ENCODE peak calls at places on chromosome 19, in seven cellular contexts. One of them, this sample, is unnamed.

GRCh38 chr19:38389101-38389925 is 816 bp downstream of the SPRED3 start:
- DNase-seq in epithelial cell of esophagus: peak; percentile 73
- DNase-seq in ascending aorta: peak; percentile 84
- DNase-seq in fibroblast of lung: peak; percentile 75
- DNase-seq in upper lobe of right lung: no peak
- DNase-seq in ovary: no peak
- DNase-seq in neural crest cell: peak; percentile 24
- DNase-seq in this sample: no peak

GRCh38 chr19:38132781-38133180 is 91.2 kb downstream of the DPF1 start:
- DNase-seq in ascending aorta: no peak
- DNase-seq in neural crest cell: no peak
- DNase-seq in epithelial cell of esophagus: no peak
- DNase-seq in ovary: no peak
- DNase-seq in fibroblast of lung: no peak
- DNase-seq in upper lobe of right lung: no peak
- DNase-seq in this sample: no peak

GRCh38 chr19:6724631-6725185 is 4.3 kb upstream of the C3 start:
- DNase-seq in epithelial cell of esophagus: no peak
- DNase-seq in fibroblast of lung: no peak
- DNase-seq in ovary: peak; percentile 30
- DNase-seq in neural crest cell: no peak
- DNase-seq in ascending aorta: no peak
- DNase-seq in upper lobe of right lung: no peak
- DNase-seq in this sample: no peak

GRCh38 chr19:27890206-27890605 is 1322.7 kb downstream of the UQCRFS1 start:
- DNase-seq in upper lobe of right lung: no peak
- DNase-seq in fibroblast of lung: no peak
- DNase-seq in ascending aorta: no peak
- DNase-seq in epithelial cell of esophagus: no peak
- DNase-seq in ovary: no peak
- DNase-seq in neural crest cell: no peak
- DNase-seq in this sample: no peak

GRCh38 chr19:42474743-42475142 is 32.0 kb upstream of the CXCL17 start:
- DNase-seq in ovary: no peak
- DNase-seq in upper lobe of right lung: no peak
- DNase-seq in epithelial cell of esophagus: no peak
- DNase-seq in fibroblast of lung: no peak
- DNase-seq in ascending aorta: no peak
- DNase-seq in neural crest cell: no peak
- DNase-seq in this sample: no peak

GRCh38 chr19:21398851-21399250 is 1.9 kb downstream of the ZNF493 start:
- DNase-seq in fibroblast of lung: peak; percentile 0
- DNase-seq in epithelial cell of esophagus: peak; percentile 44
- DNase-seq in ascending aorta: no peak
- DNase-seq in upper lobe of right lung: no peak
- DNase-seq in neural crest cell: no peak
- DNase-seq in ovary: no peak
- DNase-seq in this sample: no peak

GRCh38 chr19:53511933-53512374 is 26.0 kb upstream of the ZNF331 start:
- DNase-seq in ovary: peak; percentile 52
- DNase-seq in neural crest cell: peak; percentile 57
- DNase-seq in upper lobe of right lung: peak; percentile 71
- DNase-seq in ascending aorta: peak; percentile 74
- DNase-seq in epithelial cell of esophagus: peak; percentile 68
- DNase-seq in fibroblast of lung: peak; percentile 49
- DNase-seq in this sample: no peak

GRCh38 chr19:42288881-42289555 is 12.9 kb upstream of the PRR19 start:
- DNase-seq in epithelial cell of esophagus: no peak
- DNase-seq in ascending aorta: no peak
- DNase-seq in upper lobe of right lung: no peak
- DNase-seq in fibroblast of lung: no peak
- DNase-seq in neural crest cell: no peak
- DNase-seq in ovary: no peak
- DNase-seq in this sample: no peak

GRCh38 chr19:57240311-57241090 is at the start of gene ZNF805:
- DNase-seq in upper lobe of right lung: peak; percentile 98
- DNase-seq in epithelial cell of esophagus: peak; percentile 97
- DNase-seq in fibroblast of lung: peak; percentile 91
- DNase-seq in ovary: peak; percentile 95
- DNase-seq in ascending aorta: peak; percentile 97
- DNase-seq in neural crest cell: peak; percentile 78
- DNase-seq in this sample: peak; percentile 97

GRCh38 chr19:39187552-39187943 is 9.2 kb upstream of the NCCRP1 start:
- DNase-seq in ovary: no peak
- DNase-seq in neural crest cell: no peak
- DNase-seq in ascending aorta: no peak
- DNase-seq in fibroblast of lung: no peak
- DNase-seq in upper lobe of right lung: no peak
- DNase-seq in epithelial cell of esophagus: no peak
- DNase-seq in this sample: no peak

GRCh38 chr19:36006955-36007354 is 1.7 kb downstream of the SYNE4 start:
- DNase-seq in fibroblast of lung: no peak
- DNase-seq in epithelial cell of esophagus: no peak
- DNase-seq in ascending aorta: no peak
- DNase-seq in upper lobe of right lung: no peak
- DNase-seq in ovary: no peak
- DNase-seq in neural crest cell: no peak
- DNase-seq in this sample: no peak

GRCh38 chr19:31698352-31698751 is 349.1 kb upstream of the TSHZ3 start:
- DNase-seq in ascending aorta: no peak
- DNase-seq in epithelial cell of esophagus: no peak
- DNase-seq in ovary: no peak
- DNase-seq in neural crest cell: no peak
- DNase-seq in upper lobe of right lung: no peak
- DNase-seq in fibroblast of lung: no peak
- DNase-seq in this sample: no peak

DNA sequence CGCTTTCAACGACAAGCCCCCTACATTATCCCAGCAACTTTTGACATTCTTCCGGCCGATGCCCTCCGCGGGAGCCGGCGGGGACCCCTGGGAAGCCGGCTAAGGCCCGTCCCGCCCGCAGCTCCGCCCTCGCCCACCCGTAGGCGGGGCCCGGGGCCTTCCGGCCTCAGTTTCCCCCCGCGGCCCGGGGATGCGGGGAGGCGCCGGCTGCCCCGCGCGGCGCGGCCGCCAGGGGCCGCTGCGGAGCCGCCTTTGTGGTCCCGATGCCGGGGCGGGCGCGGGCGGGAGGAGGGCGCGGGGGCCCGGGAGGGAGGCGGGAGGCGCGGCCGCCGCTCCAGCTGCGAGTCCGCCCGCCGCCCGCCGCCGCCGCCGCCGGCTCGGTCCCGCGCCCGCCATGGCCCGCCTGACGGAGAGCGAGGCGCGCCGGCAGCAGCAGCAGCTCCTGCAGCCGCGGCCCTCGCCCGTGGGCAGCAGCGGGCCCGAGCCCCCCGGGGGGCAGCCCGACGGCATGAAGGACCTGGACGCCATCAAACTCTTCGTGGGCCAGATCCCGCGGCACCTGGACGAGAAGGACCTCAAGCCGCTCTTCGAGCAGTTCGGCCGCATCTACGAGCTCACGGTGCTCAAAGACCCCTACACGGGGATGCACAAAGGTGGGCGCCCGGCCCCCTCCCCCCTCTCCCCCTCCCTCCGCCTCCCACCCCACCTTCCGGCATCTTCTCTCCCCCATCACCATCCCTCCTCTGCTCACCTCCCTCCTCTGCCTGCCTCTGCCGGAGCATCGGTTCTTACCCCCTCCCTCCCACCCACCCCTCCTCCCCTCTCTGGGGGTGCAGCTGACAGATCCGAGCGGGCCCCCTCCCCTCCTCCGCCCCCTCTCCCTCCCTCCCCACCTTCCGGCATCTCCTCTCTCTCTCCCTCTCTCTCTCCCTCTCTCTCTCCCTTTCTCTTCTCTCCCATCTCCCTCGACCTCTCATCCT is at the start of gene CELF5:
- DNase-seq in ascending aorta: no peak
- DNase-seq in epithelial cell of esophagus: peak; percentile 23
- DNase-seq in neural crest cell: peak; percentile 58
- DNase-seq in upper lobe of right lung: peak; percentile 73
- DNase-seq in ovary: peak; percentile 59
- DNase-seq in fibroblast of lung: peak; percentile 10
- DNase-seq in this sample: peak; percentile 43
- TF ChIP-seq CTCF in ascending aorta: no peak
- TF ChIP-seq CTCF in epithelial cell of esophagus: no peak
- TF ChIP-seq CTCF in neural crest cell: peak; percentile 72
- TF ChIP-seq CTCF in upper lobe of right lung: peak; percentile 35
- TF ChIP-seq CTCF in ovary: no peak
- TF ChIP-seq CTCF in fibroblast of lung: no peak
- TF ChIP-seq CTCF in this sample: peak; percentile 18

DNA sequence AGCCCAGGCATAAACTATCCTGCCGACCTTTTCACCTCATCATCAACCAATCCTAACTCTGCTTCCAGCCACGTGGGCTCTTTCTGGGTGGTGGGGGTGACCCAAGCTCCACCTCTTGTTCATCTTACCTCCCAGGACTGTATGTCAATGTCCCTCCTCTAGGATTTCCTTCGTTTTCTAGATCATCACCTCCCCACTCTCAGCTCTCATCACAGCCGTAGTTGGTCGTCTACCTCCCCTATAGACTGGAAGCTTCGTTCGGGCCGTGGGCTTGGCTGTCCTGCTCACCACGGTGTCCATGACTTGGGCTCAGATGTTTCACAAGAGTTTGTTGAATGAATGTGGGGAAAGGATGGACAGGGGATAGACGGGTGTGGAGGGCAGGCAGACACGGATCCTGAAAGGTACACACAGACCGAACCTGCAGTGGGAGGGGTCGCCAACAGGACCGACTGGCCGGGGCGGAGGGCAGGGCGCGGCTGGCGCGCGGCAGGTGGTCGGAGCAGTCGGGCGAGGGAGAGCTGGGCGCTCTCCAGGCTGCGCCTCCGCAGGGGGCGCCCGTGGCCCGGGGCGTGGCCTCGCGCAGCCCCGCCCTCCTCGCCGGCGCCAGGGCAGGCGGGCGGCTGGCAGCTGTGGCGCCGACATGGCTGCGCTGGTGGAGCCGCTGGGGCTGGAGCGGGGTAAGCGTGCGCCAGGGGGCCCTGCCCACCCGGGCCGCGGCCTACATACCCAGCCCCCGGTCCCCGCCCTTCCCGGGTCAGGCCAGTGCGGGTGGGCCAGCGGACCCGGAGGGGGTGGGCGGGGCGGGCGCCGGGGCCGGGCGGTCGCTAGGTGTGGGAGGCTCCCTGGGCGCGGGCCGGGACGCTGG is at the start of gene LIN7B:
- DNase-seq in ovary: peak; percentile 70
- DNase-seq in epithelial cell of esophagus: peak; percentile 72
- DNase-seq in neural crest cell: peak; percentile 69
- DNase-seq in fibroblast of lung: peak; percentile 49
- DNase-seq in upper lobe of right lung: peak; percentile 86
- DNase-seq in ascending aorta: peak; percentile 81
- DNase-seq in this sample: peak; percentile 91
- TF ChIP-seq CTCF in ovary: no peak
- TF ChIP-seq CTCF in epithelial cell of esophagus: no peak
- TF ChIP-seq CTCF in neural crest cell: peak; percentile 54
- TF ChIP-seq CTCF in fibroblast of lung: no peak
- TF ChIP-seq CTCF in upper lobe of right lung: peak; percentile 47
- TF ChIP-seq CTCF in ascending aorta: peak; percentile 18
- TF ChIP-seq CTCF in this sample: peak; percentile 73

GRCh38 chr19:11356676-11357550 is 1.7 kb downstream of the PLPPR2 start:
- DNase-seq in epithelial cell of esophagus: no peak
- DNase-seq in ascending aorta: no peak
- DNase-seq in neural crest cell: no peak
- DNase-seq in upper lobe of right lung: no peak
- DNase-seq in fibroblast of lung: no peak
- DNase-seq in ovary: no peak
- DNase-seq in this sample: no peak

GRCh38 chr19:11355160-11356073 is at the start of gene PLPPR2:
- DNase-seq in epithelial cell of esophagus: peak; percentile 90
- DNase-seq in upper lobe of right lung: peak; percentile 96
- DNase-seq in ascending aorta: peak; percentile 98
- DNase-seq in neural crest cell: peak; percentile 91
- DNase-seq in ovary: peak; percentile 97
- DNase-seq in fibroblast of lung: peak; percentile 85
- DNase-seq in this sample: peak; percentile 91

GRCh38 chr19:11359421-11359820 is 4.2 kb downstream of the PLPPR2 start:
- DNase-seq in ovary: no peak
- DNase-seq in upper lobe of right lung: no peak
- DNase-seq in epithelial cell of esophagus: peak; percentile 53
- DNase-seq in neural crest cell: no peak
- DNase-seq in ascending aorta: no peak
- DNase-seq in fibroblast of lung: no peak
- DNase-seq in this sample: no peak

GRCh38 chr19:11361037-11361770 is 6.0 kb downstream of the PLPPR2 start:
- DNase-seq in ovary: no peak
- DNase-seq in epithelial cell of esophagus: peak; percentile 38
- DNase-seq in ascending aorta: no peak
- DNase-seq in neural crest cell: peak; percentile 85
- DNase-seq in fibroblast of lung: no peak
- DNase-seq in upper lobe of right lung: peak; percentile 88
- DNase-seq in this sample: no peak

DNA sequence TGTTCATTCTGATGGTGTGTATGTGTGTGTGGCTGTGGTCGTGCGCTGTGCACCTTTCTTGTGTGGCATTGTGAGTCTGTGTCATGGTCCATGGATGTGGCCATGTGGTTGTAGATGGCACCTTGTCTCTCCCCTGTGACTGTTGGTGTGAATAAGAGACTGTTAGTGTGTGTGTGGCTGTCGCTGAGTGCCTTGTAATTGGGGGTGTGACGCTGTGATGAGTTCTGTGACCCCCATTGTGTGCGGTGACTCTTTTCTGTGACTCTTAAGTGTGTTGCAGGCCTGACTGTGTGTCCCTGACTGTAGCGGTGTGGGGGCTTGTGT is 804 bp downstream of the PLPPR2 start:
- DNase-seq in fibroblast of lung: no peak
- DNase-seq in ovary: no peak
- DNase-seq in ascending aorta: no peak
- DNase-seq in neural crest cell: no peak
- DNase-seq in epithelial cell of esophagus: no peak
- DNase-seq in upper lobe of right lung: no peak
- DNase-seq in this sample: no peak
- TF ChIP-seq CTCF in fibroblast of lung: no peak
- TF ChIP-seq CTCF in ovary: no peak
- TF ChIP-seq CTCF in ascending aorta: no peak
- TF ChIP-seq CTCF in neural crest cell: no peak
- TF ChIP-seq CTCF in epithelial cell of esophagus: no peak
- TF ChIP-seq CTCF in upper lobe of right lung: no peak
- TF ChIP-seq CTCF in this sample: no peak

GRCh38 chr19:16141043-16141442 is 2.4 kb upstream of the HSH2D start:
- DNase-seq in ovary: no peak
- DNase-seq in fibroblast of lung: no peak
- DNase-seq in ascending aorta: no peak
- DNase-seq in neural crest cell: no peak
- DNase-seq in epithelial cell of esophagus: no peak
- DNase-seq in upper lobe of right lung: no peak
- DNase-seq in this sample: no peak

GRCh38 chr19:16142032-16142580 is 1.4 kb upstream of the HSH2D start:
- DNase-seq in neural crest cell: no peak
- DNase-seq in epithelial cell of esophagus: no peak
- DNase-seq in ascending aorta: no peak
- DNase-seq in upper lobe of right lung: no peak
- DNase-seq in ovary: no peak
- DNase-seq in fibroblast of lung: no peak
- DNase-seq in this sample: no peak

GRCh38 chr19:16143399-16144215 is at the start of gene HSH2D:
- DNase-seq in neural crest cell: no peak
- DNase-seq in epithelial cell of esophagus: peak; percentile 67
- DNase-seq in upper lobe of right lung: peak; percentile 90
- DNase-seq in ascending aorta: peak; percentile 74
- DNase-seq in fibroblast of lung: no peak
- DNase-seq in ovary: no peak
- DNase-seq in this sample: peak; percentile 89

GRCh38 chr19:16146112-16146511 is 2.6 kb downstream of the HSH2D start:
- DNase-seq in neural crest cell: no peak
- DNase-seq in epithelial cell of esophagus: no peak
- DNase-seq in upper lobe of right lung: no peak
- DNase-seq in fibroblast of lung: no peak
- DNase-seq in ascending aorta: no peak
- DNase-seq in ovary: no peak
- DNase-seq in this sample: no peak

GRCh38 chr19:16144216-16144581 is 714 bp downstream of the HSH2D start:
- DNase-seq in neural crest cell: no peak
- DNase-seq in epithelial cell of esophagus: no peak
- DNase-seq in ovary: no peak
- DNase-seq in ascending aorta: no peak
- DNase-seq in upper lobe of right lung: no peak
- DNase-seq in fibroblast of lung: no peak
- DNase-seq in this sample: no peak
- TF ChIP-seq CTCF in neural crest cell: no peak
- TF ChIP-seq CTCF in epithelial cell of esophagus: no peak
- TF ChIP-seq CTCF in ovary: no peak
- TF ChIP-seq CTCF in ascending aorta: no peak
- TF ChIP-seq CTCF in upper lobe of right lung: no peak
- TF ChIP-seq CTCF in fibroblast of lung: no peak
- TF ChIP-seq CTCF in this sample: no peak

This sample was measured in Calu3.